ENCODE peak calls at places on chromosomes 16 and 17, in four cellular contexts. Z is body of pancreas, B is cardiac muscle cell, Q is HFF-Myc. Y is an unnamed sample.

GRCh38 chr16:2486645-2487516 is 12.0 kb downstream of the TBC1D24 start:
- DNase-seq in Z (peak), B (no peak), Q (no peak), Y (no peak)

GRCh38 chr17:4482338-4483011 is 16.2 kb upstream of the SPNS2 start:
- DNase-seq in Z (no peak), B (no peak), Q (no peak), Y (no peak)

GRCh38 chr16:28003021-28003865 is 60.3 kb downstream of the GSG1L start:
- DNase-seq in Z (no peak), B (no peak), Q (no peak), Y (no peak)

GRCh38 chr16:21219551-21219950 is 8.2 kb upstream of the ZP2 start:
- DNase-seq in Z (no peak), B (no peak), Q (no peak), Y (no peak)

GRCh38 chr17:31787857-31788570 is 71.0 kb downstream of the COPRS start:
- DNase-seq in Z (no peak), B (peak), Q (peak), Y (peak)

GRCh38 chr16:1316033-1316405 is 6.6 kb downstream of the UBE2I start:
- DNase-seq in Z (no peak), B (no peak), Q (no peak), Y (no peak)

GRCh38 chr16:63789603-63790002 is 1332.3 kb downstream of the CDH11 start:
- DNase-seq in Z (peak), B (peak), Q (no peak), Y (no peak)

GRCh38 chr17:79622776-79623175 is 11.9 kb upstream of the RBFOX3 start:
- DNase-seq in Z (no peak), B (no peak), Q (no peak), Y (no peak)

GRCh38 chr17:21535686-21536085 is 156.6 kb upstream of the KCNJ18 start:
- DNase-seq in Z (no peak), B (no peak), Q (no peak), Y (no peak)

GRCh38 chr17:927611-928461 is 51.7 kb downstream of the NXN start:
- DNase-seq in Z (no peak), B (peak), Q (no peak), Y (peak)

GRCh38 chr17:19401321-19402010 is 9.6 kb upstream of the RNF112 start:
- DNase-seq in Z (no peak), B (no peak), Q (no peak), Y (no peak)

GRCh38 chr17:30173649-30174048 is 57.0 kb downstream of the NSRP1 start:
- DNase-seq in Z (no peak), B (peak), Q (no peak), Y (no peak)

GRCh38 chr17:8887834-8888703 is 20.6 kb upstream of the PIK3R6 start:
- DNase-seq in Z (no peak), B (peak), Q (peak), Y (no peak)
- TF ChIP-seq CTCF in Z (no peak), B (peak), Q (peak), Y (peak)

DNA sequence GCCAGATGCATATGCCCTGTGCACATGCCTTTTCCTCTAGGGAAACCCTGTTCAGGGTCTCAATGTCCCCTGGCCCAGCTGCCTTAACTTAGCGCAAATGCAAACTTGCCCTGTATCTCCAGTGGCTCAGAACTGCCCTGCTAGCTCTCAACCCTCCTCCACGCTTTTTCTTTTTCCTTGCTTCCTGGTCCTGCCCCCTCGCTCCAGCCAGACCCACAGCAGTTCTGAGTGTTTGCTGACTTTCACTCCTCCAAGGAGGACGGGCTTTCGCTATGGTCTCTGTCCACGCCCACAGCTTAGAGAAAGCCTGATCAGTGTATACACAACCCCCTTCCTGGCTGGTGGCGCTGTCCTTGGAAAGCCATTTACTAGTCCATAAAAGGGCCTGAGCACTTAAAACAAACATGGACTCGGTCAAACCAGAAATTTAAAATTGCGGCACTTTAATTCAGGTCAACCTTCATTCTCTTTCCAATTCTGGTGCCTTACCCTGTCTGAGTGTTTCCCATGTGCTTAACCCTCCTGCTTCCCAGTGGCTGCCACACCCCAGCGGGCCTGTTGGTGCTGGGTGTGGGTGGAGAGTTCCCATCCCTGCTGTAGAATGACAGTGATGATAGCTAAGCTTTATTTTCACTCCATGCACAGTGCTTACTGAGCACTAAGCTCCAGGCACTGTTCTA is 15.6 kb upstream of the TMEM98 start:
- DNase-seq in Z (peak), B (peak), Q (peak), Y (no peak)
- TF ChIP-seq CTCF in Z (no peak), B (peak), Q (peak), Y (no peak)

GRCh38 chr16:31455601-31456314 is 3.5 kb upstream of the ARMC5 start:
- DNase-seq in Z (no peak), B (peak), Q (no peak), Y (no peak)
- TF ChIP-seq CTCF in Z (no peak), B (peak), Q (peak), Y (peak)

DNA sequence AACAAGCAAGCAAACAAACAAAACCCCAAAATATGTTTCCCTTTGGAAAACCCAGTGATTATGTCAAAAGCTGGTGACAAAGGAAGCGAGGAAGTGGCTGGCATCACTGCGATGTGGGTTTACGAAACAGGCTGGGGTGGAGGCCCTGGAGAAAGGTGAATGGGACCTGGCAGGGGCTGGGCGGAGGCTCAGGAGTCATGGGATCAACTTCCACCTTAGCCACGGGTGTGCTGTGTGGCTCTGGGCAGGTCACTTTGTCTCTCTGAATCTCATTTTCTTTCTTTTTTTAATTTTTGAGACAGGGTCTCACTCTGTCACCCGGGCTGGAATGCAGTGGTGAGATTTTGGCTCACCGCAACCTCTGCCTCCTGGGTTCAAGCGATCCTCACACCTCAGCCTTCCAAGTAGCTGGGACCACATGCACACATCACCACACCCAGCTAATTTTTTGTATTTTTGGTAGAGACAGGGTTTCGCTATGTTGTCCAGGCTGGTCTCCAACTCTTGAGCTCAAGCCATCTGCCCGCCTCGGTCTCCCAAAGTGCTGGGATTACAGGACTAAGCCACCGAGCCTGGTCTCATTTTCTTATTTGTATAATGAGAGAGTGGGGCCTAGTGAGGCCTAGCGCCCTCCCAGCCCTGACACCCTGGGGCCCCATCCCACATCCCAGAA is 7.2 kb upstream of the CIBAR2 start:
- DNase-seq in Z (no peak), B (no peak), Q (no peak), Y (no peak)
- TF ChIP-seq CTCF in Z (no peak), B (no peak), Q (no peak), Y (no peak)

GRCh38 chr17:28744104-28744801 is 442 bp downstream of the TRAF4 start:
- DNase-seq in Z (peak), B (peak), Q (no peak), Y (no peak)
- TF ChIP-seq CTCF in Z (peak), B (no peak), Q (no peak), Y (no peak)

GRCh38 chr17:13597723-13598347 is 3.9 kb downstream of the HS3ST3A1 start:
- DNase-seq in Z (peak), B (peak), Q (peak), Y (no peak)
- TF ChIP-seq CTCF in Z (peak), B (peak), Q (peak), Y (peak)

GRCh38 chr17:67628580-67629013 is 89.1 kb upstream of the NOL11 start:
- DNase-seq in Z (peak), B (peak), Q (no peak), Y (no peak)

GRCh38 chr17:67633751-67634191 is 84.0 kb upstream of the NOL11 start:
- DNase-seq in Z (no peak), B (no peak), Q (no peak), Y (no peak)

GRCh38 chr17:67624886-67625656 is 92.7 kb upstream of the NOL11 start:
- DNase-seq in Z (peak), B (no peak), Q (no peak), Y (no peak)

GRCh38 chr17:67625971-67626370 is 91.8 kb upstream of the NOL11 start:
- DNase-seq in Z (no peak), B (no peak), Q (no peak), Y (no peak)

DNA sequence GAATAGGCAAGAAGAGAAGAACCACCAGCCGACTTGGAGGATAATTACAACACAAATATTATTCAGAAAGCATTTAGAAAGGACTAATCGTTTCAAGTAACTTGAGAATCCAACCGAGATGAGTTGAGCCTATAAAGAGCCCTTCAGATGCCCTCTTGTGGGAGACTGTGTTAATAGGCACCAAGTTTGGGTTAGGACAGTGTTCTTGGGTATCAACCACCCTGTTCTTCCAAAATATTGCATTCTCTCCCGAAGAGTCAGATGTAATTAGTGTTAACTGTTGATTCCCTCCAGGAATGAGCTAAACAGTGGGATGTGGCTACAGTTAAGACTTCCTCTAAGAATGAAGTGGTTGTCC is 87.8 kb upstream of the NOL11 start:
- DNase-seq in Z (no peak), B (peak), Q (peak), Y (no peak)
- TF ChIP-seq CTCF in Z (peak), B (peak), Q (peak), Y (peak)